ENCODE peak calls at places on chromosomes 2 and 18, in seven cellular contexts. L is MCF 10A, C is fibroblast of lung, N is tibial artery, V is fibroblast of mammary gland, B is nephron progenitor cell, I is Calu3. H is an unnamed sample.

GRCh38 chr2:145860083-145860482 is 1340.2 kb upstream of the ZEB2 start:
- DNase-seq in L (no peak), C (no peak), N (no peak), V (no peak), B (no peak), I (no peak), H (no peak)

GRCh38 chr18:9101730-9102390 is 639 bp upstream of the NDUFV2 start:
- DNase-seq in L (peak; percentile 26), C (peak; percentile 84), N (no peak), V (peak; percentile 72), B (no peak), I (peak; percentile 48), H (peak; percentile 67)

GRCh38 chr18:35610089-35610488 is 28.5 kb downstream of the GALNT1 start:
- DNase-seq in L (peak; percentile 33), C (no peak), N (no peak), V (no peak), B (no peak), I (no peak), H (no peak)

GRCh38 chr2:21836261-21836660 is 712.5 kb downstream of the TDRD15 start:
- DNase-seq in L (peak; percentile 40), C (peak; percentile 85), N (no peak), V (peak; percentile 36), B (no peak), I (no peak), H (no peak)

GRCh38 chr2:228318218-228318617 is 136.7 kb upstream of the SPHKAP start:
- DNase-seq in L (peak; percentile 73), C (peak; percentile 15), N (no peak), V (peak; percentile 39), B (peak; percentile 28), I (peak; percentile 53), H (peak; percentile 8)

GRCh38 chr2:28639092-28639691 is 112.4 kb upstream of the PPP1CB start:
- DNase-seq in L (no peak), C (no peak), N (no peak), V (no peak), B (no peak), I (no peak), H (no peak)

GRCh38 chr18:48391863-48392262 is 17.3 kb downstream of the ZBTB7C start:
- DNase-seq in L (no peak), C (no peak), N (no peak), V (no peak), B (no peak), I (no peak), H (no peak)

GRCh38 chr2:199273043-199273647 is 184.6 kb downstream of the SATB2 start:
- DNase-seq in L (peak; percentile 59), C (peak; percentile 87), N (no peak), V (peak; percentile 90), B (no peak), I (no peak), H (peak; percentile 60)

GRCh38 chr18:59298871-59299270 is 19.6 kb downstream of the CPLX4 start:
- DNase-seq in L (no peak), C (no peak), N (no peak), V (no peak), B (no peak), I (no peak), H (no peak)

GRCh38 chr18:74745658-74746403 is 148.2 kb downstream of the ZNF407 start:
- DNase-seq in L (peak; percentile 54), C (peak; percentile 51), N (no peak), V (peak; percentile 68), B (no peak), I (peak; percentile 44), H (peak; percentile 63)

GRCh38 chr18:67665266-67665665 is 148.7 kb upstream of the DSEL start:
- DNase-seq in L (peak; percentile 4), C (no peak), N (no peak), V (peak; percentile 72), B (no peak), I (no peak), H (peak; percentile 34)

GRCh38 chr2:154338359-154338967 is 360.0 kb upstream of the KCNJ3 start:
- DNase-seq in L (no peak), C (no peak), N (no peak), V (no peak), B (no peak), I (no peak), H (no peak)

GRCh38 chr18:12336887-12337286 is 28.8 kb downstream of the TUBB6 start:
- DNase-seq in L (peak; percentile 70), C (peak; percentile 46), N (no peak), V (peak; percentile 63), B (no peak), I (peak; percentile 41), H (peak; percentile 39)

GRCh38 chr2:1693723-1694122 is 50.6 kb downstream of the PXDN start:
- DNase-seq in L (no peak), C (no peak), N (no peak), V (no peak), B (no peak), I (no peak), H (no peak)

GRCh38 chr2:120754067-120754960 is 18.6 kb downstream of the GLI2 start:
- DNase-seq in L (no peak), C (peak; percentile 38), N (no peak), V (peak; percentile 38), B (no peak), I (no peak), H (no peak)

GRCh38 chr2:238259085-238260020 is 19.5 kb upstream of the HES6 start:
- DNase-seq in L (peak; percentile 42), C (no peak), N (no peak), V (no peak), B (no peak), I (peak; percentile 29), H (no peak)

GRCh38 chr2:119520696-119521436 is 3.4 kb downstream of the SCTR start:
- DNase-seq in L (peak; percentile 27), C (no peak), N (no peak), V (no peak), B (no peak), I (no peak), H (no peak)

GRCh38 chr2:85537600-85538506 is 1.1 kb upstream of the MAT2A start:
- DNase-seq in L (peak; percentile 38), C (peak; percentile 46), N (peak; percentile 74), V (peak; percentile 38), B (peak; percentile 46), I (peak; percentile 58), H (no peak)

GRCh38 chr2:179825494-179825893 is 35.9 kb downstream of the ZNF385B start:
- DNase-seq in L (no peak), C (no peak), N (no peak), V (peak; percentile 12), B (no peak), I (no peak), H (no peak)

GRCh38 chr18:42773870-42774269 is 341.6 kb downstream of the RIT2 start:
- DNase-seq in L (no peak), C (no peak), N (no peak), V (no peak), B (no peak), I (no peak), H (no peak)

GRCh38 chr2:200026838-200027237 is 71.5 kb downstream of the MAIP1 start:
- DNase-seq in L (no peak), C (peak; percentile 91), N (no peak), V (peak; percentile 72), B (no peak), I (no peak), H (no peak)

GRCh38 chr2:9984217-9984739 is 32.8 kb downstream of the GRHL1 start:
- DNase-seq in L (peak; percentile 62), C (peak; percentile 73), N (no peak), V (peak; percentile 67), B (no peak), I (no peak), H (peak; percentile 50)

DNA sequence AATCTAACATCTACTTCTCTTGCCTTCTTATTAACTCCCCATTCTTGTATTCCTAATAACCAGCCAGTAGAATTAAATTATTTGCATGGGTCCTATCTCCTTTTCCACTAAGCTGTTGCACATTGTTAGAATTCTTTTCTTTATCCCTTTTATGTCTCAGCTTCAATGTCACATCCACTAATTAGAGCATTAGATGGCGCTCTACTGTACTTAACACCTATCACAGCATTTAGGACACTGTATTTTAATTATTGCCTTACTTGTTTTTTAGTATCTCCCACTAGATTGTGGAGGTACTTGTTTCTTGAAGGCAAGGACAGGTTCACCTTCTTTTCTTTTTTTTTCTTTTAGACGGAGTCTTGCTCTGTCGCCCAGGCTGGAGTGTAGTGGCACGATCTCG is 3.8 kb downstream of the LIPT1 start:
- DNase-seq in L (no peak), C (no peak), N (no peak), V (no peak), B (no peak), I (no peak), H (no peak)
- TF ChIP-seq CTCF in L (no peak), C (no peak), N (no peak), V (no peak), B (no peak), I (no peak), H (no peak)

DNA sequence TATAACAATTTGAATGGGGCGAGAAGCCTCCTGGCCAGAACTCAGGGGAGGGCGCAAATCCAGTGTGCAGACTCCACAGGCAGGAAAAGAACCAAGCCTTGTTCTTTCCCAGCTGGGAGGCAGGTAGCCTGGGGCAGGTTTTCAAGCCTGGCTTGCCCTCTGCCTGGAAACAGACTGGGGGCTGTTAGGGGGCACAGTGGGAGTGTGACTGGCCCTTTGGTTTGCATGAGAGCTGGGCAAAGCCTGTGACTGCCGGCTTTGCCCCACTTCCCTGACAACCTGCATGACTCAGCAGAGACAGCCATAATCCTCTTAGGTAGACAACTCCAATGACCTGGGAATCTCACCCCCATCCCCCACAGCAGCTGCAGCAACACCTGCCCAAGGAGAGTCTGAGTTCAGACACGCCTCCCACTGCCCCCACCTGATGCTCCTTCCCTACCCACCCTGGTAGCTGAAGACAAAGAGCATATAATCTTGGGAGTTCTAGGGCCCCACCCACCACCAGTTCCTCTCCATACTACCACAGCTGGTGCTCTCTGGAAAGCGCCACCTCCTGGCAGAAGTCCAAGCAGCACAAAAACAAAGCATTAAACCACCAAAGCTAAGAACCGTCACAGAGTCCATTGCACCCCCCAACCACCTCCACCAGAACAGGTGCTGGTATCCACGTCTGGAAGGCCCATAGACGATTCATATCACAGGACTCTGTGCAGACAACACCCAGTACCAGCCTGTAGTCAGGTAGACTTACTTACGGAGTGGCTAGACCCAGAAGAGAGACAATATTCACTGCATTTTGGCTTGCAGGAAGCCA is 402.5 kb downstream of the STK39 start:
- DNase-seq in L (peak; percentile 34), C (no peak), N (no peak), V (no peak), B (peak; percentile 16), I (peak; percentile 15), H (no peak)
- TF ChIP-seq CTCF in L (no peak), C (no peak), N (no peak), V (no peak), B (no peak), I (no peak), H (no peak)

GRCh38 chr2:64329848-64330247 is 124.1 kb upstream of the LGALSL start:
- DNase-seq in L (no peak), C (peak; percentile 67), N (no peak), V (peak; percentile 45), B (no peak), I (no peak), H (no peak)
- TF ChIP-seq CTCF in L (no peak), C (no peak), N (no peak), V (no peak), B (no peak), I (no peak), H (no peak)

DNA sequence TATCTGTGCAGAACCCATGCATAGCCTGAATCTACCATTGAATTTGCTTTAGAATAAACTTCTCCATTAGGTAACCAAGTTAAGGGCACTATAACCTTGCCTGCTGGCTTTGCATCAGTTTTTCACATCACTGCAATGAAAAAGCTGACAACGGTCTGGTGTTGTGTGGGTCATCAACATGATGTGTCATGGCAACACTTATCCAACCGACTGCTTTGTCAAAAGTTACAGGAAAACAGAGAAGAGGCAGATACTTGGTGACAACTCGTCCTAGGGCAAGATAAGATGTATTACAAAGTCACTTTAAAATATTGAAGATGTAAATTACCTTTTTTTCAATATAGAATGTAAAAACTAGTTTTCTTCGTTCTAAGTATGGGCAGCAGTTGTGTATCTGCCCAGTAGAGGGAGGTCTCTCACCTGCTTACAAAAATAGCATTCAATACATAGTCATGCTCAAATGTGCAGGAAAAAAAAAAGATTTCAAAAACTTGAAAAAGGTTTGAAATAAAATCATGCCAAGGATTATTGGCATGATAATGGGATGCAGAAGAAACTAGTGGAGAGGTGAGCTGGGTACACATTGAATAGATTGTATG is 96.3 kb downstream of the EVA1A start:
- DNase-seq in L (peak; percentile 37), C (peak; percentile 53), N (no peak), V (peak; percentile 54), B (no peak), I (no peak), H (peak; percentile 59)
- TF ChIP-seq CTCF in L (peak; percentile 76), C (peak; percentile 80), N (no peak), V (peak; percentile 93), B (peak; percentile 71), I (no peak), H (peak; percentile 87)

H was measured in astrocyte of the spinal cord.